ENCODE peak calls at places on chromosomes 6 and 20, in five cellular contexts. Z is trophoblast cell, V is H9, F is mesenchymal stem cell, P is H1. K is an unnamed sample.

GRCh38 chr6:20631525-20631924 is 97.3 kb downstream of the CDKAL1 start:
- DNase-seq in Z (no peak), V (no peak), F (no peak), P (no peak), K (no peak)

GRCh38 chr6:28336284-28337024 is 506 bp upstream of the ZSCAN31 start:
- DNase-seq in Z (no peak), V (no peak), F (peak; percentile 78), P (no peak), K (no peak)

GRCh38 chr20:45407067-45407745 is 883 bp upstream of the DBNDD2 start:
- DNase-seq in Z (no peak), V (peak; percentile 52), F (peak; percentile 67), P (no peak), K (peak; percentile 15)

GRCh38 chr20:2163757-2164156 is 62.1 kb downstream of the STK35 start:
- DNase-seq in Z (no peak), V (no peak), F (no peak), P (no peak), K (no peak)

GRCh38 chr6:44177691-44178423 is 19.2 kb downstream of the CAPN11 start:
- DNase-seq in Z (peak; percentile 100), V (no peak), F (peak; percentile 37), P (no peak), K (no peak)

GRCh38 chr6:44569931-44570385 is 182.5 kb downstream of the CDC5L start:
- DNase-seq in Z (no peak), V (peak; percentile 35), F (no peak), P (no peak), K (no peak)

GRCh38 chr6:170269873-170270541 is 20.9 kb downstream of the DLL1 start:
- DNase-seq in Z (no peak), V (no peak), F (no peak), P (no peak), K (no peak)

GRCh38 chr20:62165762-62166399 is 16.9 kb upstream of the MTG2 start:
- DNase-seq in Z (no peak), V (no peak), F (peak; percentile 51), P (no peak), K (no peak)

GRCh38 chr20:33933469-33933909 is 60.2 kb upstream of the RALY start:
- DNase-seq in Z (peak; percentile 31), V (peak; percentile 82), F (peak; percentile 64), P (peak; percentile 70), K (peak; percentile 38)

GRCh38 chr6:18177566-18177965 is 22.3 kb downstream of the KDM1B start:
- DNase-seq in Z (no peak), V (no peak), F (no peak), P (no peak), K (no peak)

GRCh38 chr6:87914637-87915395 is 132.8 kb upstream of the SPACA1 start:
- DNase-seq in Z (no peak), V (no peak), F (no peak), P (no peak), K (no peak)

GRCh38 chr6:116881236-116881635 is 4.2 kb downstream of the RFX6 start:
- DNase-seq in Z (no peak), V (no peak), F (no peak), P (no peak), K (no peak)

GRCh38 chr20:49380245-49380875 is 102.1 kb downstream of the KCNB1 start:
- DNase-seq in Z (no peak), V (peak; percentile 70), F (no peak), P (peak; percentile 59), K (no peak)

GRCh38 chr6:86707545-86708120 is 229.7 kb upstream of the HTR1E start:
- DNase-seq in Z (no peak), V (no peak), F (no peak), P (no peak), K (no peak)

GRCh38 chr6:129623008-129623732 is 86.8 kb downstream of the ARHGAP18 start:
- DNase-seq in Z (no peak), V (no peak), F (no peak), P (no peak), K (no peak)

GRCh38 chr6:83459663-83460062 is 28.8 kb upstream of the ME1 start:
- DNase-seq in Z (no peak), V (no peak), F (peak; percentile 12), P (no peak), K (no peak)

GRCh38 chr6:4651831-4652467 is 124.3 kb upstream of the CDYL start:
- DNase-seq in Z (no peak), V (no peak), F (no peak), P (no peak), K (no peak)

GRCh38 chr6:130713144-130713543 is 114.1 kb upstream of the SMLR1 start:
- DNase-seq in Z (peak; percentile 82), V (peak; percentile 76), F (no peak), P (peak; percentile 64), K (peak; percentile 65)

GRCh38 chr20:45905505-45906079 is 6.4 kb downstream of the PLTP start:
- DNase-seq in Z (peak; percentile 91), V (no peak), F (no peak), P (no peak), K (no peak)

GRCh38 chr20:45416917-45417316 is 976 bp downstream of the PIGT start:
- DNase-seq in Z (no peak), V (no peak), F (no peak), P (no peak), K (no peak)

GRCh38 chr6:75204222-75204958 is 1.5 kb downstream of the COL12A1 start:
- DNase-seq in Z (peak; percentile 79), V (peak; percentile 79), F (peak; percentile 95), P (peak; percentile 75), K (peak; percentile 61)

GRCh38 chr6:170068496-170068895 is 222.4 kb downstream of the DLL1 start:
- DNase-seq in Z (no peak), V (no peak), F (no peak), P (no peak), K (no peak)

GRCh38 chr20:21125072-21125848 is 622 bp upstream of the KIZ start:
- DNase-seq in Z (peak; percentile 49), V (no peak), F (peak; percentile 75), P (no peak), K (no peak)

GRCh38 chr6:57207141-57207540 is 15.0 kb downstream of the RAB23 start:
- DNase-seq in Z (no peak), V (no peak), F (peak; percentile 78), P (no peak), K (no peak)

GRCh38 chr20:32506721-32507120 is 78.4 kb downstream of the NOL4L start:
- DNase-seq in Z (no peak), V (peak; percentile 83), F (no peak), P (no peak), K (no peak)

GRCh38 chr20:46583411-46584214 is 33.2 kb upstream of the OCSTAMP start:
- DNase-seq in Z (no peak), V (peak; percentile 86), F (no peak), P (peak; percentile 69), K (peak; percentile 79)

GRCh38 chr6:4953440-4953839 is 50.4 kb downstream of the RPP40 start:
- DNase-seq in Z (no peak), V (no peak), F (no peak), P (no peak), K (no peak)

GRCh38 chr6:139904572-139904971 is 530.1 kb upstream of the CITED2 start:
- DNase-seq in Z (no peak), V (no peak), F (no peak), P (no peak), K (no peak)

GRCh38 chr6:109452181-109452580 is 3.4 kb downstream of the MICAL1 start:
- DNase-seq in Z (no peak), V (no peak), F (no peak), P (no peak), K (no peak)

GRCh38 chr20:48094944-48095343 is 309.7 kb upstream of the SULF2 start:
- DNase-seq in Z (no peak), V (no peak), F (no peak), P (no peak), K (no peak)

GRCh38 chr6:113148576-113148975 is 708.6 kb upstream of the MARCKS start:
- DNase-seq in Z (no peak), V (no peak), F (no peak), P (no peak), K (no peak)

GRCh38 chr20:21391495-21392298 is 5.6 kb downstream of the NKX2-4 start:
- DNase-seq in Z (no peak), V (peak; percentile 52), F (peak; percentile 28), P (peak; percentile 70), K (no peak)

GRCh38 chr20:2538931-2539330 is 2.6 kb downstream of the TMC2 start:
- DNase-seq in Z (no peak), V (no peak), F (no peak), P (no peak), K (no peak)

GRCh38 chr6:42046491-42047219 is 3.7 kb upstream of the TAF8 start:
- DNase-seq in Z (no peak), V (no peak), F (peak; percentile 89), P (no peak), K (no peak)

GRCh38 chr6:105609375-105609991 is 206.6 kb upstream of the PREP start:
- DNase-seq in Z (no peak), V (no peak), F (peak; percentile 97), P (no peak), K (no peak)

GRCh38 chr6:16964553-16965499 is 137.0 kb upstream of the STMND1 start:
- DNase-seq in Z (peak; percentile 62), V (peak; percentile 91), F (peak; percentile 78), P (peak; percentile 87), K (peak; percentile 72)

DNA sequence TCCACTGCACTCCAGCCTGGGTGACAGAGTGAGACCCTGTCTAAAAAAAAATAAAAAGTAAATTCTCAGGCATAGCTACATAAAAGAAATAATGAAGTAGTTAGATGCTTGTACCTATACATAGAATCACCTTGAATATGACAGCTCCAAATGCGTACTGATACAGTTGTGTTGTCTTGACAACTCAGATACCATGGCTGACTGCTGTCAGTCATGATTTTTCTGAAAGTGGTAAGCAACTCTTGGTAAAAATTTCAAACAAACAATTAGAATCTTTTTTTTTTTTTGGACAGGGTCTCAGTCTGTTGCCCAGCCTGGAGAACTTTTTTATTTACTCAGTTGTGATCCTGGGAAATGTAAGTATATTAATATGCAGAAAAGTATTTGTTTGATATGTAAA is 14.2 kb upstream of the MAPK13 start:
- DNase-seq in Z (no peak), V (no peak), F (no peak), P (no peak), K (no peak)
- H2BK12ac ChIP-seq in Z (no peak overlapping the region), V (no peak overlapping the region), F (no peak overlapping the region), P (no peak overlapping the region), K (no peak overlapping the region)

GRCh38 chr20:55650609-55651228 is 354.6 kb downstream of the CBLN4 start:
- DNase-seq in Z (no peak), V (no peak), F (no peak), P (no peak), K (no peak)

DNA sequence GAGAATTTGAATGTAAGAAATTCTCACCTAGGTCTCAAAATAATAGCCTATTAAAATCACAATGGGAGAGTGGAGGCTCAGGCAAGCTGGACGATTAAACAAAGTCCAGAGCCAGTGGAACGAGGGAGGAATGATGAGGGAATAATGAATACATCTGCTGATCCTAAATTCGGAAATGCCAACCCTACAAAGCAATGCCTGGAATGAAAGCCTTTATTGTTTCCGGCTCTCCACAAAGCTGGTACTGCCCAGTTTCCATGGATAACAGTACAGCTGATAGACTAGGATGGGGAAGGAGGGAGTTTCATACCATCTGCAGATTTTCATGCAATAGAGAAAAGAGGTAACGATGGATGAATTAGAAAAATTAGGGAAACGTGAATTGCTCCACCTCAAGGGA is 356.1 kb downstream of the CBLN4 start:
- DNase-seq in Z (no peak), V (no peak), F (no peak), P (no peak), K (peak; percentile 3)
- H3K9me3 ChIP-seq in Z (no peaks in the 10 kb centered on the region), V (no peaks in the 10 kb centered on the region), F (no peaks in the 10 kb centered on the region), P (no peaks in the 10 kb centered on the region), K (no peaks in the 10 kb centered on the region)

GRCh38 chr6:37125779-37126553 is 44.0 kb upstream of the PIM1 start:
- DNase-seq in Z (peak; percentile 33), V (peak; percentile 83), F (no peak), P (peak; percentile 81), K (peak; percentile 97)
- H2AK5ac ChIP-seq in Z (no peak overlapping the region), V (no peak overlapping the region), F (no peak overlapping the region), P (peak overlapping the region; percentile 89), K (no peak overlapping the region)

GRCh38 chr20:14295812-14296211 is 41.6 kb downstream of the FLRT3 start:
- DNase-seq in Z (no peak), V (no peak), F (no peak), P (no peak), K (no peak)
- H2BK12ac ChIP-seq in Z (no peak overlapping the region), V (no peak overlapping the region), F (no peak overlapping the region), P (no peak overlapping the region), K (no peak overlapping the region)

K was measured in neuronal stem cell.